ENCODE peak calls at places on chromosomes 2 and 18, in five cellular contexts. E, Z, W, D and Q are unnamed samples.

GRCh38 chr2:32812316-32812715 is 134.4 kb upstream of the LTBP1 start:
- DNase-seq in Z (no peak), E (no peak), D (no peak), W (peak; percentile 29), Q (no peak)

GRCh38 chr18:13227910-13228309 is 9.3 kb downstream of the LDLRAD4 start:
- DNase-seq in Z (no peak), D (no peak), W (no peak), E (no peak), Q (no peak)

GRCh38 chr2:174335605-174336402 is 1.1 kb downstream of the SP9 start:
- DNase-seq in Z (no peak), W (no peak), D (peak; percentile 61), E (peak; percentile 57), Q (no peak)

GRCh38 chr2:48380989-48381625 is 148.8 kb upstream of the STON1 start:
- DNase-seq in D (no peak), Z (no peak), E (no peak), W (peak; percentile 39), Q (no peak)

GRCh38 chr2:99662761-99663341 is 173.0 kb upstream of the REV1 start:
- DNase-seq in W (peak; percentile 97), D (no peak), Z (no peak), E (no peak), Q (no peak)

GRCh38 chr2:212538156-212539144 is at the start of gene ERBB4:
- DNase-seq in W (no peak), D (peak; percentile 69), E (no peak), Z (peak; percentile 16), Q (no peak)

GRCh38 chr2:173680574-173680973 is 284.6 kb downstream of the SP3 start:
- DNase-seq in D (no peak), E (no peak), Z (no peak), W (peak; percentile 5), Q (no peak)

GRCh38 chr18:26133652-26134051 is at the start of gene PSMA8:
- DNase-seq in D (peak; percentile 70), W (no peak), Z (no peak), E (no peak), Q (no peak)

GRCh38 chr2:191566347-191566746 is 111.6 kb upstream of the NABP1 start:
- DNase-seq in E (no peak), Z (peak; percentile 56), D (no peak), W (peak; percentile 59), Q (no peak)

GRCh38 chr2:199457147-199458016 is at the start of gene SATB2:
- DNase-seq in E (peak; percentile 74), W (peak; percentile 78), D (no peak), Z (peak; percentile 31), Q (no peak)

GRCh38 chr18:36762074-36762473 is 66.7 kb downstream of the TPGS2 start:
- DNase-seq in E (no peak), W (peak; percentile 54), D (no peak), Z (no peak), Q (no peak)

GRCh38 chr2:215136669-215137328 is 1.6 kb downstream of the ABCA12 start:
- DNase-seq in W (peak; percentile 6), D (no peak), E (no peak), Z (no peak), Q (no peak)

GRCh38 chr18:10017048-10017447 is 103.2 kb downstream of the VAPA start:
- DNase-seq in E (no peak), D (no peak), Z (no peak), W (no peak), Q (no peak)

GRCh38 chr2:43001787-43002468 is 209.5 kb upstream of the HAAO start:
- DNase-seq in D (no peak), E (no peak), W (no peak), Z (no peak), Q (no peak)

GRCh38 chr2:222982010-222982908 is 69.7 kb upstream of the KCNE4 start:
- DNase-seq in W (peak; percentile 89), Z (peak; percentile 24), E (no peak), D (no peak), Q (no peak)

GRCh38 chr2:102436284-102436683 is 13.3 kb downstream of the IL18RAP start:
- DNase-seq in D (no peak), Z (no peak), W (peak; percentile 63), E (no peak), Q (no peak)

GRCh38 chr2:49770919-49771318 is 616.6 kb upstream of the FSHR start:
- DNase-seq in Z (no peak), W (no peak), D (peak; percentile 59), E (peak; percentile 59), Q (no peak)

GRCh38 chr2:42135381-42136312 is 33.5 kb upstream of the EML4 start:
- DNase-seq in Z (no peak), E (no peak), W (no peak), D (no peak), Q (no peak)

GRCh38 chr18:31064130-31064529 is 21.6 kb upstream of the DSC3 start:
- DNase-seq in D (no peak), Z (no peak), W (no peak), E (no peak), Q (no peak)

GRCh38 chr2:154447727-154448418 is 250.6 kb upstream of the KCNJ3 start:
- DNase-seq in W (no peak), D (no peak), Z (no peak), E (no peak), Q (no peak)

GRCh38 chr2:84959045-84959493 is 11.9 kb upstream of the KCMF1 start:
- DNase-seq in D (no peak), E (no peak), W (peak; percentile 90), Z (no peak), Q (no peak)

GRCh38 chr2:211157856-211158463 is 601.6 kb downstream of the CPS1 start:
- DNase-seq in D (peak; percentile 64), Z (peak; percentile 71), W (peak; percentile 36), E (peak; percentile 66), Q (no peak)

GRCh38 chr2:3432693-3433338 is 53.3 kb downstream of the TRAPPC12 start:
- DNase-seq in D (no peak), Z (no peak), W (no peak), E (no peak), Q (peak; percentile 5)

GRCh38 chr2:158484892-158485556 is 28.3 kb downstream of the PKP4 start:
- DNase-seq in Z (no peak), W (no peak), E (no peak), D (no peak), Q (no peak)

GRCh38 chr2:239307921-239308620 is 92.7 kb downstream of the HDAC4 start:
- DNase-seq in W (no peak), Z (peak; percentile 23), E (peak; percentile 40), D (no peak), Q (no peak)

GRCh38 chr18:45780568-45780967 is 44.9 kb upstream of the SIGLEC15 start:
- DNase-seq in E (no peak), W (peak; percentile 28), D (no peak), Z (no peak), Q (no peak)

DNA sequence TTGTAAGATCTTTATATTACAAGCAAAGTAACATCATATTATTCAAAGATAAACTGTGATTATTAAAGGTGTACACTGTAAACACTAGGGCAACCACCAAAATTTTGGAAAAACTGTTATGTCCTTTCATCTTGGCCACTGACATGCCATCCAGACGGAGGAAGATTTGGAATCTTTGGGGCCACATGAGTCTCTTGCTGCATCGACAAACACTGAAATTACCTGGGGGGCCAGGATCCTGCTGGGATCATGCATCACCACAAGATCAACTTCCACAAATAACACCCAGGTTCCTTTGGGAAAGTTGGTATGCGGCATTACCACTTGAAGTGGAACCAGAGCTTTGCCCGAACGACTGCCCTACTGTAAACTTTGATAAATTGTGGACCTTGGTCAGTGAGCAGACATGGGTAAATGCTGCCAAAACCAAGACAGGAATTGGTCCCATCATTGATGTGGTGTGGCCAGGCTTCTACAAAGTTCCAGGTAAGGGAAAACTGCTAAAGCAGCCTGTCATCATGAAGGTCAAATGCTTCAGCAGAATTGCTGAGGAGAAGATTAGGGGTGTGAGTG is 110.6 kb upstream of the UXS1 start:
- DNase-seq in W (no peak), Z (no peak), D (no peak), E (no peak), Q (no peak)
- TF ChIP-seq POLR2A in W (no peak), Z (no peak), D (no peak), E (no peak), Q (no peak)

GRCh38 chr18:63150326-63150725 is 169.2 kb downstream of the BCL2 start:
- DNase-seq in D (no peak), W (no peak), Z (no peak), E (no peak), Q (no peak)

GRCh38 chr18:63149200-63149587 is 170.4 kb downstream of the BCL2 start:
- DNase-seq in W (no peak), E (no peak), Z (no peak), D (no peak), Q (no peak)

GRCh38 chr18:63147010-63147409 is 172.6 kb downstream of the BCL2 start:
- DNase-seq in D (no peak), W (no peak), Z (no peak), E (no peak), Q (no peak)

GRCh38 chr18:63147973-63148372 is 171.6 kb downstream of the BCL2 start:
- DNase-seq in D (no peak), W (no peak), Z (no peak), E (no peak), Q (no peak)

DNA sequence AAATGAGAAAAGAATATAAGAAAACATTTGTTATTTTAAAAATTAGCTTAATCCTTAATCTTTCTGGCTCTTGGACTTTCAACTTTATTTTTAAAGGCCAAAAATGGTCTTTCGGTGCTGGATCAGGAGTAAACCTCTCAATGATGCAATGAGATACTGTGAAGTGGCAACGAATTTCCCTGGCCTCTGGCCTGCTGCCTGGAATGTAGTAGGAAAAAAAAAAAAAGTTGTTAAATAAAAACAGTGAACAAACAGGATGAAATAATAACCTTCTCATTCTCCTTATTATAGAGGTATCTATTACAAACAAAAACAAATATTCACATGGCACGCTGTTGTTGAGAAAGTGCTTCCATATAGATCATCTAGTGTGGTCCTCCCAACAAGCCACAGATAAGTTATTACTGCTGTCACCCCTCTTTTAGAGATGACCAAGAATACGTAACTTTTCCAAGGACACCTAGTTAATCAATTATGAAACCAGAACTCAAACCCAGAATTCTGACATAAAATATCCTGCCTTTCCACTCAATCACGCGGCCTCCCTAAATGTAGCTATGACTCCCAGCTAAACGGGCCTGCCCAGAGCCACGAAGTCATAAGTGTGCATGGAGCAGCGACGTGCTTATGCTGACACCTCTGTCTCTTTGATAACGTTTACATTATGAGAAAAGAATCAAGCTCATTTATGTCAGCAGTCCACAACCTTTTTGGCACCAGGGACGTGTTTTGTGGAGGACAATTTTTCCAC is 170.9 kb downstream of the BCL2 start:
- DNase-seq in W (peak; percentile 14), D (no peak), E (no peak), Z (no peak), Q (no peak)
- H3K4me1 ChIP-seq in W (peaks cover 2% of the 10 kb centered on the region), D (peaks cover 4% of the 10 kb centered on the region), E (no peaks in the 10 kb centered on the region), Z (no peaks in the 10 kb centered on the region), Q (peaks cover 56% of the 10 kb centered on the region)

GRCh38 chr2:197502685-197503084 is 2.5 kb downstream of the HSPE1 start:
- DNase-seq in Z (no peak), E (no peak), W (no peak), D (no peak), Q (no peak)
- H3K4me3 ChIP-seq in Z (no peak overlapping the region), E (peak overlapping the region; percentile 85), W (no peak overlapping the region), D (no peak overlapping the region), Q (no peak overlapping the region)

GRCh38 chr2:134623796-134624195 is 95.0 kb downstream of the TMEM163 start:
- DNase-seq in W (no peak), D (no peak), E (no peak), Z (no peak), Q (no peak)

GRCh38 chr2:134621939-134622705 is 96.7 kb downstream of the TMEM163 start:
- DNase-seq in E (no peak), D (no peak), Z (no peak), W (no peak), Q (no peak)

GRCh38 chr2:134623046-134623445 is 95.8 kb downstream of the TMEM163 start:
- DNase-seq in Z (no peak), E (no peak), W (no peak), D (no peak), Q (no peak)

GRCh38 chr2:134628453-134628852 is 90.3 kb downstream of the TMEM163 start:
- DNase-seq in D (no peak), E (no peak), W (no peak), Z (no peak), Q (no peak)

GRCh38 chr2:134625311-134625710 is 93.5 kb downstream of the TMEM163 start:
- DNase-seq in W (no peak), E (no peak), Z (no peak), D (no peak), Q (no peak)
- TF ChIP-seq POLR2A in W (no peak), E (no peak), Z (no peak), D (no peak), Q (no peak)